ENCODE peak calls at places on chromosomes 2 and 18, in nine cellular contexts. One of them, this sample, is unnamed.

GRCh38 chr2:75523313-75524275 is 37.1 kb downstream of the EVA1A start:
- DNase-seq in K562: no peak
- DNase-seq in cardiac fibroblast: peak; percentile 41
- DNase-seq in left lung: no peak
- DNase-seq in endothelial cell: no peak
- DNase-seq in nephron progenitor cell: no peak
- DNase-seq in heart right ventricle: no peak
- DNase-seq in mesothelial cell of epicardium: no peak
- DNase-seq in D721Med: no peak
- DNase-seq in this sample: peak; percentile 78

GRCh38 chr2:52995439-52995838 is 772.2 kb upstream of the CHAC2 start:
- DNase-seq in D721Med: no peak
- DNase-seq in heart right ventricle: no peak
- DNase-seq in mesothelial cell of epicardium: no peak
- DNase-seq in endothelial cell: no peak
- DNase-seq in cardiac fibroblast: peak; percentile 1
- DNase-seq in left lung: no peak
- DNase-seq in nephron progenitor cell: no peak
- DNase-seq in K562: no peak
- DNase-seq in this sample: no peak

GRCh38 chr2:206368933-206369569 is 74.3 kb upstream of the ADAM23 start:
- DNase-seq in heart right ventricle: no peak
- DNase-seq in nephron progenitor cell: no peak
- DNase-seq in endothelial cell: no peak
- DNase-seq in D721Med: no peak
- DNase-seq in cardiac fibroblast: no peak
- DNase-seq in K562: no peak
- DNase-seq in left lung: no peak
- DNase-seq in mesothelial cell of epicardium: no peak
- DNase-seq in this sample: no peak

GRCh38 chr18:2883137-2883671 is 36.4 kb downstream of the EMILIN2 start:
- DNase-seq in heart right ventricle: no peak
- DNase-seq in nephron progenitor cell: no peak
- DNase-seq in left lung: no peak
- DNase-seq in D721Med: no peak
- DNase-seq in mesothelial cell of epicardium: no peak
- DNase-seq in K562: no peak
- DNase-seq in cardiac fibroblast: no peak
- DNase-seq in endothelial cell: no peak
- DNase-seq in this sample: no peak

GRCh38 chr2:42568431-42569115 is at the start of gene MTA3:
- DNase-seq in D721Med: no peak
- DNase-seq in heart right ventricle: peak; percentile 51
- DNase-seq in endothelial cell: peak; percentile 69
- DNase-seq in cardiac fibroblast: peak; percentile 58
- DNase-seq in left lung: peak; percentile 59
- DNase-seq in K562: peak; percentile 73
- DNase-seq in mesothelial cell of epicardium: peak; percentile 75
- DNase-seq in nephron progenitor cell: peak; percentile 86
- DNase-seq in this sample: peak; percentile 3

GRCh38 chr2:19070866-19071265 is 287.6 kb downstream of the OSR1 start:
- DNase-seq in cardiac fibroblast: peak; percentile 22
- DNase-seq in K562: no peak
- DNase-seq in mesothelial cell of epicardium: no peak
- DNase-seq in D721Med: no peak
- DNase-seq in endothelial cell: no peak
- DNase-seq in nephron progenitor cell: no peak
- DNase-seq in heart right ventricle: no peak
- DNase-seq in left lung: no peak
- DNase-seq in this sample: no peak

GRCh38 chr18:41501848-41502247 is 453.2 kb upstream of the PIK3C3 start:
- DNase-seq in nephron progenitor cell: no peak
- DNase-seq in D721Med: no peak
- DNase-seq in K562: no peak
- DNase-seq in endothelial cell: no peak
- DNase-seq in cardiac fibroblast: no peak
- DNase-seq in left lung: no peak
- DNase-seq in mesothelial cell of epicardium: no peak
- DNase-seq in heart right ventricle: no peak
- DNase-seq in this sample: no peak

GRCh38 chr2:112809112-112809511 is 24.8 kb upstream of the IL1A start:
- DNase-seq in nephron progenitor cell: no peak
- DNase-seq in D721Med: no peak
- DNase-seq in endothelial cell: no peak
- DNase-seq in cardiac fibroblast: no peak
- DNase-seq in K562: no peak
- DNase-seq in left lung: no peak
- DNase-seq in heart right ventricle: no peak
- DNase-seq in mesothelial cell of epicardium: no peak
- DNase-seq in this sample: no peak

GRCh38 chr2:191195021-191195420 is 44.2 kb upstream of the STAT4 start:
- DNase-seq in nephron progenitor cell: no peak
- DNase-seq in K562: no peak
- DNase-seq in heart right ventricle: no peak
- DNase-seq in left lung: no peak
- DNase-seq in cardiac fibroblast: no peak
- DNase-seq in endothelial cell: no peak
- DNase-seq in D721Med: no peak
- DNase-seq in mesothelial cell of epicardium: no peak
- DNase-seq in this sample: no peak

GRCh38 chr2:191436368-191437055 is 191.3 kb downstream of the MYO1B start:
- DNase-seq in left lung: no peak
- DNase-seq in mesothelial cell of epicardium: no peak
- DNase-seq in K562: no peak
- DNase-seq in D721Med: no peak
- DNase-seq in nephron progenitor cell: no peak
- DNase-seq in heart right ventricle: no peak
- DNase-seq in cardiac fibroblast: no peak
- DNase-seq in endothelial cell: no peak
- DNase-seq in this sample: no peak

GRCh38 chr2:20182241-20182931 is 42.5 kb downstream of the SDC1 start:
- DNase-seq in endothelial cell: no peak
- DNase-seq in cardiac fibroblast: peak; percentile 63
- DNase-seq in D721Med: no peak
- DNase-seq in K562: peak; percentile 75
- DNase-seq in heart right ventricle: no peak
- DNase-seq in mesothelial cell of epicardium: no peak
- DNase-seq in nephron progenitor cell: no peak
- DNase-seq in left lung: peak; percentile 90
- DNase-seq in this sample: peak; percentile 86

GRCh38 chr2:200219400-200220113 is 86.9 kb upstream of the SPATS2L start:
- DNase-seq in K562: no peak
- DNase-seq in mesothelial cell of epicardium: no peak
- DNase-seq in D721Med: no peak
- DNase-seq in heart right ventricle: no peak
- DNase-seq in nephron progenitor cell: no peak
- DNase-seq in cardiac fibroblast: no peak
- DNase-seq in endothelial cell: no peak
- DNase-seq in left lung: no peak
- DNase-seq in this sample: no peak

GRCh38 chr2:204731996-204732395 is 186.7 kb downstream of the PARD3B start:
- DNase-seq in mesothelial cell of epicardium: no peak
- DNase-seq in nephron progenitor cell: no peak
- DNase-seq in left lung: no peak
- DNase-seq in endothelial cell: no peak
- DNase-seq in D721Med: no peak
- DNase-seq in K562: no peak
- DNase-seq in cardiac fibroblast: peak; percentile 78
- DNase-seq in heart right ventricle: no peak
- DNase-seq in this sample: no peak

GRCh38 chr18:49920731-49921130 is 107.4 kb upstream of the ACAA2 start:
- DNase-seq in heart right ventricle: no peak
- DNase-seq in nephron progenitor cell: peak; percentile 17
- DNase-seq in endothelial cell: no peak
- DNase-seq in mesothelial cell of epicardium: no peak
- DNase-seq in K562: no peak
- DNase-seq in left lung: no peak
- DNase-seq in D721Med: no peak
- DNase-seq in cardiac fibroblast: no peak
- DNase-seq in this sample: no peak

GRCh38 chr18:4299395-4299794 is 155.7 kb downstream of the DLGAP1 start:
- DNase-seq in nephron progenitor cell: no peak
- DNase-seq in heart right ventricle: no peak
- DNase-seq in K562: no peak
- DNase-seq in endothelial cell: no peak
- DNase-seq in mesothelial cell of epicardium: no peak
- DNase-seq in cardiac fibroblast: no peak
- DNase-seq in D721Med: no peak
- DNase-seq in left lung: no peak
- DNase-seq in this sample: no peak

GRCh38 chr2:233400961-233401360 is 46.7 kb downstream of the DGKD start:
- DNase-seq in mesothelial cell of epicardium: no peak
- DNase-seq in cardiac fibroblast: no peak
- DNase-seq in K562: no peak
- DNase-seq in endothelial cell: no peak
- DNase-seq in left lung: no peak
- DNase-seq in D721Med: no peak
- DNase-seq in heart right ventricle: no peak
- DNase-seq in nephron progenitor cell: no peak
- DNase-seq in this sample: no peak

GRCh38 chr2:188787661-188788044 is 186.5 kb upstream of the COL3A1 start:
- DNase-seq in endothelial cell: no peak
- DNase-seq in cardiac fibroblast: peak; percentile 91
- DNase-seq in D721Med: no peak
- DNase-seq in nephron progenitor cell: no peak
- DNase-seq in K562: no peak
- DNase-seq in heart right ventricle: no peak
- DNase-seq in left lung: no peak
- DNase-seq in mesothelial cell of epicardium: no peak
- DNase-seq in this sample: no peak

DNA sequence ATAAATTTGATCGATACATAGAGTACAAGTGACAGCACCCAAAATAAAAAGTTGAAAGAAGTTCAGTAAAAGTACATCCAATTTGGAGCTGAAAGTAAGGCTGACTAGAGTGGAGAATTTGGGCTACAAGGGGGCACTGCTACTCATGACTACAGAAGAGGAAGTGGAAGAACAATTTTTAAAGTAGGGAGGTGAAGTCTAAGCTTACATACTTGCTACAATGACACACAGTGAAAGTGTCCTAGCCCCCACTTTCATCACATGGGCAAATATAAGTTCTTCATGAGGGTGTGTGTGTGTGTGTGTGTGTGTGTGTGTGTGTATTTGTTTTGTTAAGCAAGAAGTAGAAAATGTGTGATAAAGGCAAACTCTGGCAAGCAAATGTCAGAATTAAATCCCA is 45.7 kb downstream of the MAP3K2 start:
- DNase-seq in K562: no peak
- DNase-seq in nephron progenitor cell: no peak
- DNase-seq in D721Med: no peak
- DNase-seq in endothelial cell: no peak
- DNase-seq in cardiac fibroblast: no peak
- DNase-seq in mesothelial cell of epicardium: no peak
- DNase-seq in left lung: no peak
- DNase-seq in heart right ventricle: no peak
- DNase-seq in this sample: no peak
- TF ChIP-seq CTCF in K562: no peak
- TF ChIP-seq CTCF in nephron progenitor cell: no peak
- TF ChIP-seq CTCF in D721Med: no peak
- TF ChIP-seq CTCF in endothelial cell: no peak
- TF ChIP-seq CTCF in cardiac fibroblast: no peak
- TF ChIP-seq CTCF in mesothelial cell of epicardium: no peak
- TF ChIP-seq CTCF in left lung: no peak
- TF ChIP-seq CTCF in heart right ventricle: no peak
- TF ChIP-seq CTCF in this sample: no peak

DNA sequence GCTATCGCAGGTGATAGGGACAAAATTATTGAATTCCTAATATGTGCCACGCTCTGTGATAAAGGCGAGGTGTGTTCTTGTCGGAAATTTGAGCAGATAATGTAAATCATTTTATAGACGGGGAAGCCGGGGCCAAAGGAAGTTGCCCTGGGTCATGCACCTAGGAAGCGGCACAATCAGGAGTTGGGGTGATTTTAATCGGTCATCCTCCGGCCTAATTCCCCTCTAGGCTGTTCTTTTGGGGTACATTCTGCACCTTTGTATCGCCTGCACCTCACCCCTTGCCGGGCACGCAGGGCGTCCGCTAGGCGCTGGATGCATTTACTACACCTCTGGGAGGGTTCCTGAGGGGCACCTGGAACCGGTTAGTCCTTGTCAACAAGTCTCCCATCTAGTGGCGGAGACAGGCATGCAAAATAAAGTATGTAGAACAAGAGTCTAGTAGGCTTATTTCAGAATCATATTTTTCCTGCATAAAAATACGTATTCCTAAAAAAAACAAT is 605 bp upstream of the TEX261 start:
- DNase-seq in heart right ventricle: no peak
- DNase-seq in endothelial cell: no peak
- DNase-seq in mesothelial cell of epicardium: peak; percentile 42
- DNase-seq in D721Med: no peak
- DNase-seq in K562: peak; percentile 53
- DNase-seq in left lung: no peak
- DNase-seq in cardiac fibroblast: peak; percentile 23
- DNase-seq in nephron progenitor cell: peak; percentile 35
- DNase-seq in this sample: peak; percentile 20
- TF ChIP-seq CTCF in heart right ventricle: no peak
- TF ChIP-seq CTCF in endothelial cell: no peak
- TF ChIP-seq CTCF in mesothelial cell of epicardium: peak; percentile 19
- TF ChIP-seq CTCF in D721Med: peak; percentile 24
- TF ChIP-seq CTCF in K562: peak; percentile 61
- TF ChIP-seq CTCF in left lung: no peak
- TF ChIP-seq CTCF in cardiac fibroblast: peak; percentile 45
- TF ChIP-seq CTCF in nephron progenitor cell: no peak
- TF ChIP-seq CTCF in this sample: no peak

DNA sequence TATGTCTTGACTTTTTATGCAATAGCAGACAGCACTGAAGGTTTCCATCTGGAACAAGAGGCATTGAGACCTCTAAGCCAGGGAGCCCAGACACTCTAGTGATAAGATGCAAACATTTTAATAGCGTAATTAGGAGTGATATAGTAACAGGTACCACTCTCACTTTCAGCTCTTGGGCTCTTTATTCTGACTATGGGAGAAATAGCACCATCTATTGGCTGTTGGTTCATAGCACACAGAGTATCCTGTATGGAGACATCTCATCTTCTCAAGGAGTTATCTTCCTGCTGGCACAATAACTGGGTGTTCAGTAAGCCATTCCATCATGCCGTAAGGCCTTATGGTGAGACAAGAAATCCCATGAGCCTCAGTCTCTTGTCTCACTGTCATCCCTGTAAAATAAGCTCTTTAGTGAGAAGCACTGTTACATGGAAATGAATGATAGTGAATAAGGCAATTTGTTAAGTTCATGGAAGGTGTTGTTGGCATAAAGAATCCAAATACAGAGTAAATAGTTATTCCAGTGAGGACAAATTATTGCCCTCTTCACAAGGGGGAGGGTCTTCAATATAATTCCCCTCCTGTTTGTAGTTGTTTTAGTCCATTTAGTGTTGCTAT is 48.3 kb downstream of the THUMPD2 start:
- DNase-seq in mesothelial cell of epicardium: no peak
- DNase-seq in K562: peak; percentile 38
- DNase-seq in nephron progenitor cell: no peak
- DNase-seq in left lung: no peak
- DNase-seq in D721Med: no peak
- DNase-seq in cardiac fibroblast: peak; percentile 37
- DNase-seq in heart right ventricle: no peak
- DNase-seq in endothelial cell: peak; percentile 10
- DNase-seq in this sample: peak; percentile 40
- TF ChIP-seq CTCF in mesothelial cell of epicardium: no peak
- TF ChIP-seq CTCF in K562: peak; percentile 65
- TF ChIP-seq CTCF in nephron progenitor cell: peak; percentile 48
- TF ChIP-seq CTCF in left lung: peak; percentile 38
- TF ChIP-seq CTCF in D721Med: peak; percentile 31
- TF ChIP-seq CTCF in cardiac fibroblast: peak; percentile 68
- TF ChIP-seq CTCF in heart right ventricle: peak; percentile 62
- TF ChIP-seq CTCF in endothelial cell: peak; percentile 52
- TF ChIP-seq CTCF in this sample: peak; percentile 79

GRCh38 chr2:127415593-127416485 is 2.4 kb upstream of the PROC start:
- DNase-seq in nephron progenitor cell: peak; percentile 86
- DNase-seq in left lung: peak; percentile 84
- DNase-seq in endothelial cell: peak; percentile 77
- DNase-seq in mesothelial cell of epicardium: peak; percentile 76
- DNase-seq in K562: peak; percentile 84
- DNase-seq in heart right ventricle: peak; percentile 30
- DNase-seq in cardiac fibroblast: no peak
- DNase-seq in D721Med: peak; percentile 72
- DNase-seq in this sample: no peak
- TF ChIP-seq CTCF in nephron progenitor cell: peak; percentile 74
- TF ChIP-seq CTCF in left lung: peak; percentile 62
- TF ChIP-seq CTCF in endothelial cell: peak; percentile 73
- TF ChIP-seq CTCF in mesothelial cell of epicardium: peak; percentile 66
- TF ChIP-seq CTCF in K562: peak; percentile 81
- TF ChIP-seq CTCF in heart right ventricle: peak; percentile 71
- TF ChIP-seq CTCF in cardiac fibroblast: peak; percentile 28
- TF ChIP-seq CTCF in D721Med: no peak
- TF ChIP-seq CTCF in this sample: peak; percentile 62